ENCODE peak calls at places on chromosome 1, in ten cellular contexts. H is dermis microvascular lymphatic vessel endothelial cell; L is thoracic aorta; K is ELR; D is right atrium auricular region; I is lower lobe of right lung; O is GM13976; B is COR-L47; Z is foreskin fibroblast; J is activated effector memory CD4-positive, alpha-beta T cell treated with anti-CD3 and anti-CD28 coated beads, Interleukin-2, amount 50 U/mL, for 16 hours. Y is an unnamed sample.

GRCh38 chr1:212612251-212612961 is 3.8 kb downstream of the ATF3 start:
- DNase-seq in H (no peak), L (no peak), K (peak; percentile 24), D (no peak), I (no peak), O (no peak), B (no peak), Z (peak; percentile 18), J (no peak), Y (no peak)

GRCh38 chr1:15616704-15617172 is 520 bp upstream of the DDI2 start:
- DNase-seq in H (no peak), L (no peak), K (no peak), D (no peak), I (no peak), O (peak; percentile 37), B (no peak), Z (no peak), J (no peak), Y (no peak)

GRCh38 chr1:182610606-182611194 is 6.5 kb upstream of the RGS16 start:
- DNase-seq in H (no peak), L (no peak), K (no peak), D (no peak), I (no peak), O (no peak), B (no peak), Z (no peak), J (no peak), Y (no peak)

GRCh38 chr1:160534823-160535605 is 12.0 kb upstream of the SLAMF6 start:
- DNase-seq in H (no peak), L (no peak), K (no peak), D (no peak), I (no peak), O (no peak), B (no peak), Z (no peak), J (no peak), Y (no peak)

GRCh38 chr1:64140596-64140995 is 62.8 kb upstream of the UBE2U start:
- DNase-seq in H (no peak), L (no peak), K (no peak), D (no peak), I (no peak), O (no peak), B (no peak), Z (no peak), J (no peak), Y (no peak)

GRCh38 chr1:39779137-39779536 is 8.0 kb upstream of the OXCT2 start:
- DNase-seq in H (no peak), L (no peak), K (no peak), D (no peak), I (peak; percentile 10), O (no peak), B (no peak), Z (no peak), J (peak; percentile 45), Y (no peak)

GRCh38 chr1:36705629-36706028 is 222.9 kb upstream of the CSF3R start:
- DNase-seq in H (no peak), L (no peak), K (peak; percentile 4), D (no peak), I (no peak), O (no peak), B (no peak), Z (no peak), J (no peak), Y (no peak)

GRCh38 chr1:10242135-10242534 is 31.8 kb downstream of the KIF1B start:
- DNase-seq in H (no peak), L (no peak), K (no peak), D (no peak), I (no peak), O (no peak), B (no peak), Z (no peak), J (no peak), Y (no peak)

Y was measured in glomerular endothelial cell.